ENCODE peak calls at places on chromosomes 2 and 18, in six cellular contexts. R is right lobe of liver, S is colonic mucosa, U is left ventricle myocardium inferior, N is aorta, H is fibroblast of lung. W is an unnamed sample. For H3K4me1 and H3K36me3, the result is how much of the 10 kb centered on the place peaks cover.

GRCh38 chr2:194004590-194005206 is 1652.3 kb upstream of the SLC39A10 start:
- DNase-seq in R (no peak), S (no peak), U (no peak), N (no peak), H (peak), W (no peak)

GRCh38 chr2:119786312-119786711 is 26.6 kb downstream of the PTPN4 start:
- DNase-seq in R (no peak), S (no peak), U (no peak), N (no peak), H (peak), W (no peak)

GRCh38 chr18:26540041-26540628 is 8.2 kb downstream of the KCTD1 start:
- DNase-seq in R (no peak), S (no peak), U (no peak), N (no peak), H (no peak), W (no peak)

GRCh38 chr2:14745288-14746076 is 113.0 kb downstream of the LRATD1 start:
- DNase-seq in R (no peak), S (no peak), U (no peak), N (no peak), H (no peak), W (no peak)

GRCh38 chr2:17495590-17495989 is 22.6 kb downstream of the RAD51AP2 start:
- DNase-seq in R (no peak), S (no peak), U (no peak), N (no peak), H (no peak), W (no peak)

GRCh38 chr2:19033240-19033639 is 325.2 kb downstream of the OSR1 start:
- DNase-seq in R (no peak), S (no peak), U (no peak), N (no peak), H (no peak), W (no peak)

GRCh38 chr2:62347563-62348270 is 151.8 kb downstream of the B3GNT2 start:
- DNase-seq in R (no peak), S (no peak), U (no peak), N (no peak), H (no peak), W (no peak)

GRCh38 chr18:74768096-74768495 is 170.4 kb downstream of the ZNF407 start:
- DNase-seq in R (no peak), S (no peak), U (no peak), N (no peak), H (no peak), W (no peak)

GRCh38 chr2:36633470-36634092 is 35.6 kb upstream of the FEZ2 start:
- DNase-seq in R (no peak), S (no peak), U (no peak), N (no peak), H (no peak), W (no peak)

GRCh38 chr2:26575836-26576564 is 65.2 kb downstream of the CIB4 start:
- DNase-seq in R (peak), S (no peak), U (no peak), N (peak), H (no peak), W (no peak)

GRCh38 chr2:12287220-12287751 is 429.4 kb upstream of the TRIB2 start:
- DNase-seq in R (no peak), S (no peak), U (peak), N (no peak), H (peak), W (no peak)

GRCh38 chr2:122168799-122169198 is 413.3 kb downstream of the TSN start:
- DNase-seq in R (no peak), S (no peak), U (no peak), N (no peak), H (no peak), W (no peak)

GRCh38 chr2:230765611-230766300 is 53.1 kb downstream of the CAB39 start:
- DNase-seq in R (no peak), S (no peak), U (no peak), N (no peak), H (no peak), W (no peak)

GRCh38 chr2:38526195-38526594 is 76.5 kb downstream of the HNRNPLL start:
- DNase-seq in R (no peak), S (no peak), U (no peak), N (no peak), H (peak), W (no peak)

GRCh38 chr2:63842149-63843061 is 709 bp downstream of the UGP2 start:
- DNase-seq in R (peak), S (peak), U (no peak), N (peak), H (peak), W (peak)

GRCh38 chr2:143891879-143892308 is 628.0 kb downstream of the ZEB2 start:
- DNase-seq in R (no peak), S (no peak), U (no peak), N (no peak), H (no peak), W (no peak)

GRCh38 chr2:73406996-73407395 is 21.4 kb downstream of the ALMS1 start:
- DNase-seq in R (no peak), S (no peak), U (no peak), N (no peak), H (no peak), W (no peak)

GRCh38 chr2:222566229-222566628 is 89.7 kb downstream of the FARSB start:
- DNase-seq in R (no peak), S (no peak), U (no peak), N (no peak), H (no peak), W (no peak)

GRCh38 chr2:62270728-62271127 is 74.8 kb downstream of the B3GNT2 start:
- DNase-seq in R (peak), S (no peak), U (peak), N (peak), H (peak), W (peak)

GRCh38 chr2:120494446-120494845 is 148.5 kb downstream of the INHBB start:
- DNase-seq in R (no peak), S (no peak), U (no peak), N (no peak), H (no peak), W (no peak)

GRCh38 chr2:127085260-127085666 is 21.7 kb downstream of the BIN1 start:
- DNase-seq in R (no peak), S (no peak), U (no peak), N (no peak), H (no peak), W (peak)

DNA sequence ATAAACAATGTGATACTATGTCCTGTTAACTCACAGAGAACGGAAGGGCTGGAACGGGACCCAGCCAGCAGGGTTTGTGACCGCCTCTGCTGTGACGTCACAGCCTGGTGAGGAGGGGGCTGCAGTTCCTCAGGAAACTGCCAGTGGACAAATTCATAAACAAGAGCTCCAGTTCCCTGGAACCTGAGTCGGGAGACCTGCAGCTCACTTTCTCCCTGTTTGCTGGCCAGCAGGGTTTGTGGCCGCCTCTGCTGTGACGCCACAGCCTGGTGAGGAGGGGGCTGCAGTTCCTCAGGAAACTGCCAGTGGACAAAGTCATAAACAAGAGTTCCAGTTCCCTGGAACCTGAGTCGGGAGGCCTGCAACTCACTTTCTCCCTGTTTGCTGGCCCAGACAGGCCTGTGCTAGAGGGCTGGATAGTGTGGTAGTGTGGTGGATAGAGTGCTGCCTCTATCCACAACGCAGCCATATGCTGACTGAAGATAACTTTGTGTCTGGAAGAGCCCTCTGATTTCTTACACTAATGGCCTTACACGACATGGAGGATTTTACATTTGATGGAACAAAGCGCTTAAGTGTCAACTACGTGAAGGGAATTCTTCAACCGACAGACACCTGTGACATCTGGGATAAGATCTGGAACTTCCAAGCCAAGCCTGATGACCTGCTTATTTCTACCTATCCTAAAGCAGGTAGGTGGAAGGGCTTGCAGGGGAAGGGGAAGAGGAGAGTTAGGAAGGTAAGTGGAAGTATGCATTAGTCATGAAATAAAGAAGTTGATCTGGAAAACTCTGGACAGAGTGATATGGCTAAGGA is at the start of gene SULT1C4:
- DNase-seq in R (peak), S (no peak), U (peak), N (peak), H (peak), W (no peak)
- H3K4me3 ChIP-seq in R (no peak), S (no peak), U (peak), N (no peak), H (no peak), W (no peak)

GRCh38 chr2:40179801-40180200 is 272.1 kb downstream of the SLC8A1 start:
- DNase-seq in R (no peak), S (no peak), U (no peak), N (no peak), H (no peak), W (no peak)
- H3K4me1 ChIP-seq in R (under half), S (under half), U (half or more), N (under half), H (under half), W (under half)

GRCh38 chr2:226776104-226776503 is 23.5 kb downstream of the IRS1 start:
- DNase-seq in R (no peak), S (no peak), U (no peak), N (no peak), H (no peak), W (no peak)

GRCh38 chr2:226771067-226771466 is 28.6 kb downstream of the IRS1 start:
- DNase-seq in R (no peak), S (peak), U (peak), N (no peak), H (no peak), W (peak)

GRCh38 chr2:226775032-226775509 is 24.5 kb downstream of the IRS1 start:
- DNase-seq in R (no peak), S (no peak), U (no peak), N (no peak), H (no peak), W (no peak)

GRCh38 chr2:226772389-226773179 is 27.0 kb downstream of the IRS1 start:
- DNase-seq in R (no peak), S (no peak), U (no peak), N (no peak), H (no peak), W (no peak)

GRCh38 chr2:226773291-226773690 is 26.3 kb downstream of the IRS1 start:
- DNase-seq in R (no peak), S (no peak), U (no peak), N (no peak), H (no peak), W (no peak)
- H3K36me3 ChIP-seq in R (under half), S (under half), U (under half), N (under half), H (under half), W (under half)

GRCh38 chr2:112542974-112543760 is 902 bp downstream of the POLR1B start:
- DNase-seq in R (no peak), S (peak), U (no peak), N (no peak), H (peak), W (no peak)

GRCh38 chr2:112542123-112542973 is at the start of gene POLR1B:
- DNase-seq in R (peak), S (peak), U (peak), N (peak), H (peak), W (peak)

GRCh38 chr2:112541315-112542122 is 746 bp upstream of the POLR1B start:
- DNase-seq in R (no peak), S (no peak), U (peak), N (peak), H (no peak), W (peak)

DNA sequence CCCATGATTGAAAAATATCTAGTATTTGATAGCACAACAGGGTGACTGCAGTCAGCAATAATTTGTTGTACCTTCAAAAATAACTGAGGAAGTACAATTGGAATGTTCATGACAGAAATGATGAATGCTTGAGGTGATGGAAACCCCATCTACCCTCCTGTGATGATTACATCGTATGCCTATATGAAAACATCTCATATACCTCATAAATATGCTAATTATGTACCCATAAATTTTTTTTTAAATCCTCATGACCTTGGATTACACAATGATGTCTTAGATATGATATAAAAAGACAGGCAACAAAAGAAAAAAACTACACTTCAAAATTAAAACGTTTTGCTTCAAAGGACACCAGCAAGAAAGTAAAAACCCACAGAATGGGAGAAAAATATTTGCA is 1.4 kb upstream of the POLR1B start:
- DNase-seq in R (no peak), S (no peak), U (no peak), N (no peak), H (no peak), W (no peak)
- H3K4me3 ChIP-seq in R (no peak), S (no peak), U (peak), N (no peak), H (no peak), W (no peak)

GRCh38 chr18:58544179-58544578 is 84.7 kb downstream of the ALPK2 start:
- DNase-seq in R (no peak), S (no peak), U (no peak), N (no peak), H (no peak), W (no peak)
- H3K4me1 ChIP-seq in R (under half), S (under half), U (under half), N (under half), H (under half), W (under half)

GRCh38 chr18:5132987-5133386 is 64.1 kb downstream of the AKAIN1 start:
- DNase-seq in R (no peak), S (no peak), U (no peak), N (no peak), H (no peak), W (no peak)
- H3K36me3 ChIP-seq in R (under half), S (under half), U (under half), N (under half), H (under half), W (under half)

GRCh38 chr18:5966514-5966913 is 71.2 kb upstream of the TMEM200C start:
- DNase-seq in R (no peak), S (no peak), U (no peak), N (no peak), H (no peak), W (peak)
- H3K4me3 ChIP-seq in R (no peak), S (no peak), U (no peak), N (no peak), H (no peak), W (no peak)